ENCODE peak calls at places on chromosomes 11 and 22, in four cellular contexts. One of them, this sample, is unnamed. For H3K4me1, the result is how much of the 10 kb centered on the place peaks cover.

GRCh38 chr11:30392221-30392784 is 69.4 kb downstream of the ARL14EP start:
- DNase-seq in mammary epithelial cell: peak
- DNase-seq in MM.1S: no peak
- DNase-seq in HCT116: no peak
- DNase-seq in this sample: no peak

GRCh38 chr22:17268501-17269223 is 49.4 kb upstream of the ADA2 start:
- DNase-seq in mammary epithelial cell: no peak
- DNase-seq in MM.1S: no peak
- DNase-seq in HCT116: no peak
- DNase-seq in this sample: peak

GRCh38 chr11:43870981-43871550 is 9.6 kb upstream of the ALKBH3 start:
- DNase-seq in mammary epithelial cell: no peak
- DNase-seq in MM.1S: no peak
- DNase-seq in HCT116: no peak
- DNase-seq in this sample: no peak

GRCh38 chr11:26483101-26483500 is 89.0 kb downstream of the MUC15 start:
- DNase-seq in mammary epithelial cell: no peak
- DNase-seq in MM.1S: no peak
- DNase-seq in HCT116: no peak
- DNase-seq in this sample: no peak

GRCh38 chr11:20397281-20397680 is 9.8 kb downstream of the PRMT3 start:
- DNase-seq in mammary epithelial cell: peak
- DNase-seq in MM.1S: peak
- DNase-seq in HCT116: peak
- DNase-seq in this sample: peak

GRCh38 chr11:44852952-44853351 is 97.7 kb downstream of the TP53I11 start:
- DNase-seq in mammary epithelial cell: no peak
- DNase-seq in MM.1S: no peak
- DNase-seq in HCT116: no peak
- DNase-seq in this sample: no peak

GRCh38 chr11:125102025-125102424 is 9.4 kb downstream of the TMEM218 start:
- DNase-seq in mammary epithelial cell: no peak
- DNase-seq in MM.1S: no peak
- DNase-seq in HCT116: no peak
- DNase-seq in this sample: no peak

GRCh38 chr11:11057472-11057854 is 199.6 kb upstream of the ZBED5 start:
- DNase-seq in mammary epithelial cell: peak
- DNase-seq in MM.1S: no peak
- DNase-seq in HCT116: no peak
- DNase-seq in this sample: no peak

GRCh38 chr11:114171257-114172054 is 111.9 kb downstream of the ZBTB16 start:
- DNase-seq in mammary epithelial cell: no peak
- DNase-seq in MM.1S: no peak
- DNase-seq in HCT116: no peak
- DNase-seq in this sample: no peak

GRCh38 chr11:115701284-115701875 is 197.2 kb upstream of the CADM1 start:
- DNase-seq in mammary epithelial cell: no peak
- DNase-seq in MM.1S: no peak
- DNase-seq in HCT116: no peak
- DNase-seq in this sample: no peak

GRCh38 chr11:111183706-111184105 is 61.8 kb upstream of the POU2AF2 start:
- DNase-seq in mammary epithelial cell: no peak
- DNase-seq in MM.1S: no peak
- DNase-seq in HCT116: no peak
- DNase-seq in this sample: no peak

GRCh38 chr22:19707347-19708322 is 6.7 kb upstream of the SEPTIN5 start:
- DNase-seq in mammary epithelial cell: no peak
- DNase-seq in MM.1S: no peak
- DNase-seq in HCT116: no peak
- DNase-seq in this sample: peak

GRCh38 chr22:25146311-25146710 is 53.3 kb upstream of the CRYBB3 start:
- DNase-seq in mammary epithelial cell: no peak
- DNase-seq in MM.1S: no peak
- DNase-seq in HCT116: no peak
- DNase-seq in this sample: no peak

GRCh38 chr11:45089251-45089650 is 57.2 kb upstream of the PRDM11 start:
- DNase-seq in mammary epithelial cell: peak
- DNase-seq in MM.1S: no peak
- DNase-seq in HCT116: no peak
- DNase-seq in this sample: peak

GRCh38 chr11:97107604-97108003 is 717.8 kb downstream of the JRKL start:
- DNase-seq in mammary epithelial cell: no peak
- DNase-seq in MM.1S: no peak
- DNase-seq in HCT116: no peak
- DNase-seq in this sample: no peak

GRCh38 chr22:35630387-35630793 is 13.3 kb upstream of the MB start:
- DNase-seq in mammary epithelial cell: peak
- DNase-seq in MM.1S: no peak
- DNase-seq in HCT116: peak
- DNase-seq in this sample: no peak

GRCh38 chr11:19864141-19865120 is 151.8 kb downstream of the NAV2 start:
- DNase-seq in mammary epithelial cell: no peak
- DNase-seq in MM.1S: no peak
- DNase-seq in HCT116: no peak
- DNase-seq in this sample: no peak

GRCh38 chr11:77324508-77324907 is 23.0 kb upstream of the GDPD4 start:
- DNase-seq in mammary epithelial cell: no peak
- DNase-seq in MM.1S: no peak
- DNase-seq in HCT116: no peak
- DNase-seq in this sample: no peak

GRCh38 chr11:96169250-96169649 is 173.7 kb downstream of the MAML2 start:
- DNase-seq in mammary epithelial cell: peak
- DNase-seq in MM.1S: no peak
- DNase-seq in HCT116: no peak
- DNase-seq in this sample: no peak

GRCh38 chr22:24171822-24172221 is 9.5 kb upstream of the SUSD2 start:
- DNase-seq in mammary epithelial cell: no peak
- DNase-seq in MM.1S: no peak
- DNase-seq in HCT116: no peak
- DNase-seq in this sample: no peak

GRCh38 chr22:20957691-20958440 is 9.2 kb upstream of the AIFM3 start:
- DNase-seq in mammary epithelial cell: no peak
- DNase-seq in MM.1S: no peak
- DNase-seq in HCT116: no peak
- DNase-seq in this sample: peak

GRCh38 chr22:35563211-35563610 is 22.6 kb downstream of the RASD2 start:
- DNase-seq in mammary epithelial cell: no peak
- DNase-seq in MM.1S: no peak
- DNase-seq in HCT116: no peak
- DNase-seq in this sample: no peak

GRCh38 chr11:35045219-35045819 is 93.7 kb upstream of the CD44 start:
- DNase-seq in mammary epithelial cell: no peak
- DNase-seq in MM.1S: no peak
- DNase-seq in HCT116: no peak
- DNase-seq in this sample: no peak

GRCh38 chr11:47353978-47354774 is 1.7 kb upstream of the MYBPC3 start:
- DNase-seq in mammary epithelial cell: no peak
- DNase-seq in MM.1S: no peak
- DNase-seq in HCT116: no peak
- DNase-seq in this sample: peak

GRCh38 chr22:42931421-42932196 is 74.5 kb upstream of the ARFGAP3 start:
- DNase-seq in mammary epithelial cell: no peak
- DNase-seq in MM.1S: no peak
- DNase-seq in HCT116: no peak
- DNase-seq in this sample: peak
- H3K4me1 ChIP-seq in mammary epithelial cell: under half
- H3K4me1 ChIP-seq in MM.1S: under half
- H3K4me1 ChIP-seq in HCT116: under half
- H3K4me1 ChIP-seq in this sample: half or more

DNA sequence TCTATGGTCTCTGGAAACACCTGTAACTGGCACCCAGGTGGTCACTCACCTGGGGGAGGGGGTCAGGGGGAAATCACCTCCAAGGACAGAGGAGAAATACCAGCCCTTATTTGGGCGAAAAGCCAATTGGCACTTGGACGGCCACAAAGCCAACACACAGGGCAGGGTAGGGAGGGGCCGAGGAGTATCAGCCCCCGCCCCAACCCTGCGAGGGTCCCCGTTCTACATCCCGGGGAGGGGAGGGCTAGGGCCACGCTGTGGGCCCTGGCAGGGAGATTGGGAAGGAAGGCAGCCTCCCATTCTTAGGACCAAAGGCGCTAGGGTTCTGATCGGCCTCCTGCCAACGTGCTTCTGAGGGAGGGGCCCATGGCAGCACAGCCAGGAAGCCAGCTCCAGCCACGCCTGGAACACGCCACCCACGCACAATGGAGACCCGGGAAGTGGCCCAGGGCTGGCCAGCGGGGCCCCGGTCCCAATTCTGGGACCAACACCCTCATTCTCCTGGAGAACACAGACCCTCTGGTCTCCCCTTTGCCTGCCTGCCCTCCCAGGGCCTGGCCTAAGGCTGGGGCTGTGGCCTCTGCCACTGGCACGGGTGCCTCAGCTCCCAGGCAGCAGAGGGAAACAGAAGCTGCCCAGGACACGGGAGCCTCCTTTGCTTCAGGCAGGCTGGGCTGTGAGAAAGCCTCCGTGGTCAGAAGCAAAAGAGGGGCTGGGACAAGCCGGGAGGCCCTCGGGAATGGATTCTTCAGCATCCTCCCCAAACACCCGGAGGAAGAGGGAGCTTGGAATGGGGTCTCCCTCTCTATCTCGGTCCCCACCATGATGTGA is 7.4 kb downstream of the CBX6 start:
- DNase-seq in mammary epithelial cell: no peak
- DNase-seq in MM.1S: no peak
- DNase-seq in HCT116: no peak
- DNase-seq in this sample: peak
- H3K4me3 ChIP-seq in mammary epithelial cell: no peak
- H3K4me3 ChIP-seq in MM.1S: no peak
- H3K4me3 ChIP-seq in HCT116: no peak
- H3K4me3 ChIP-seq in this sample: no peak

GRCh38 chr22:26553056-26553752 is 36.7 kb downstream of the TPST2 start:
- DNase-seq in mammary epithelial cell: peak
- DNase-seq in MM.1S: peak
- DNase-seq in HCT116: no peak
- DNase-seq in this sample: peak
- H2AFZ ChIP-seq in mammary epithelial cell: peak
- H2AFZ ChIP-seq in MM.1S: no peak
- H2AFZ ChIP-seq in HCT116: no peak
- H2AFZ ChIP-seq in this sample: no peak

GRCh38 chr11:122809861-122810260 is 28.4 kb upstream of the CRTAM start:
- DNase-seq in mammary epithelial cell: no peak
- DNase-seq in MM.1S: no peak
- DNase-seq in HCT116: no peak
- DNase-seq in this sample: no peak
- H3K4me1 ChIP-seq in mammary epithelial cell: under half
- H3K4me1 ChIP-seq in MM.1S: under half
- H3K4me1 ChIP-seq in HCT116: under half
- H3K4me1 ChIP-seq in this sample: under half

DNA sequence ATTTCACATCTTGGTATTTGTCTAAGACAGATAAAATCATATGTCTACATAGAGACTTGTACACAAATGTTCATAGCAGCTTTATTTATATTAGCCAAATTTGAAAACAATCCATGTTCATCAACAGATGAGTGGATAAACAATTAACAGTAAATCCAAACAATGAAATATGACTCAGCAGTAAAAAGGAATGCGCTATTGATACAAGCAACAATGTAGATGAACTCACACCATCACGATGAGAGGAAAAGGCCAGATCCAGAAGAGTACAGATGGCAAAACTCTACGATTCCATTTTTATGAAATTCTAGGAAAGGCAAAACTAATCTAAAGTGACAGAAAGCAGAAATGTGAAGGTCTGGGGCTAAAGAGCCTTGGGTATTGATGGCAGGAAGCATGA is 384.3 kb downstream of the NTM start:
- DNase-seq in mammary epithelial cell: no peak
- DNase-seq in MM.1S: no peak
- DNase-seq in HCT116: no peak
- DNase-seq in this sample: no peak
- H3K4me3 ChIP-seq in mammary epithelial cell: no peak
- H3K4me3 ChIP-seq in MM.1S: no peak
- H3K4me3 ChIP-seq in HCT116: no peak
- H3K4me3 ChIP-seq in this sample: no peak

GRCh38 chr11:63873381-63873780 is 34.5 kb downstream of the MARK2 start:
- DNase-seq in mammary epithelial cell: no peak
- DNase-seq in MM.1S: no peak
- DNase-seq in HCT116: no peak
- DNase-seq in this sample: no peak

GRCh38 chr11:63874511-63874910 is 35.6 kb downstream of the MARK2 start:
- DNase-seq in mammary epithelial cell: no peak
- DNase-seq in MM.1S: no peak
- DNase-seq in HCT116: no peak
- DNase-seq in this sample: no peak

GRCh38 chr11:63872833-63873201 is 33.9 kb downstream of the MARK2 start:
- DNase-seq in mammary epithelial cell: no peak
- DNase-seq in MM.1S: no peak
- DNase-seq in HCT116: no peak
- DNase-seq in this sample: no peak

GRCh38 chr11:63870351-63871197 is 31.7 kb downstream of the MARK2 start:
- DNase-seq in mammary epithelial cell: no peak
- DNase-seq in MM.1S: no peak
- DNase-seq in HCT116: no peak
- DNase-seq in this sample: peak

DNA sequence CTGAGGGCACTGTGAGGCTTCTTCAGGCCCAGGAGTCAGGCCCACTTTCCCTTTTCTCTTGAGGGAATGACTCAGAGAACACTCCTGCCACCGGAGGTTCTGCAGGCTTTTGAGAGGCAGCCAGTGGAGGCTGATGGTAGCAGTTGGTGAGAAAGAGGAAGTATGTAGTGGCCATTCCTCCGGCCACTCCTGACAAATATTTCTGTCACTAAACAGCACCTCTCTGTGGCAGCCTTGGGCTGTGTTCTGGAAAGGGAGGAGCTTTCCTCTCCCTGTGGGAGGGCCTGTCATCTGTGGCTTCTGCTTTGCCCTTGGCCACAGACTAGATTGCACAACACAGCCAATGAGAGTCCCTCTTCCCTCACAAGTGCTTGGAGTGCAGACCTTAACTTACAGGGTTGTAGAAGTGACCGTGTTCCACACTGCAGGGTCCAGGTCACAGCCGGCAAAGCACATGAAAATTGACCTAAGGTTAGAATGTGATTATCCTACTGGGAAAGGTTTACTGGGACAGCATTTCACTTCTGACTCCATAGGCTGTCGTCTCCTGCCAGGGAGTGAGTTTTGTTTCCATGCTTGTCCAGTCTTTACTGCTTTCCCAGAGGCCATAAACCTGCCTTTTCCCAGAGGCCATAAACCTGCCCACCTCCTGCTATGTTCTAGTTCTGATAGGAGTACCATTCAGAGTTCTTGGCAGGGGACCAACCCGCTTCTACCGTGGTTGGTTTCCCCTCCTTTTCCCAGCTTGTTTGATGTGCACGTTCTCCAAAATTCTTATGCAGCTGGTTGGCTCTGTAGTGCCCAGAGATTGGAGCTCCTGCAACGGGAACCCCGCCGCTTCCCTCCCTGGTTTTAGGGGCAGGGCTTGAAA is 33.3 kb downstream of the MARK2 start:
- DNase-seq in mammary epithelial cell: peak
- DNase-seq in MM.1S: peak
- DNase-seq in HCT116: peak
- DNase-seq in this sample: peak
- H2AFZ ChIP-seq in mammary epithelial cell: no peak
- H2AFZ ChIP-seq in MM.1S: no peak
- H2AFZ ChIP-seq in HCT116: no peak
- H2AFZ ChIP-seq in this sample: no peak

This sample was measured in osteoblast.